ENCODE peak calls at places on chromosomes 13 and 19, in seven cellular contexts. R is CD8-positive, alpha-beta T cell; D is ovary; H is D721Med; B is PC-3; E is mesothelial cell of epicardium; N is progenitor cell of endocrine pancreas. Z is an unnamed sample.

GRCh38 chr13:65606622-65607021 is 1623.5 kb downstream of the PCDH9 start:
- DNase-seq in D (no peak), H (no peak), E (no peak), B (peak), N (no peak), R (no peak), Z (no peak)

GRCh38 chr13:41428155-41428554 is 29.2 kb upstream of the RGCC start:
- DNase-seq in H (no peak), B (no peak), R (peak), N (no peak), E (no peak), D (no peak), Z (no peak)

GRCh38 chr19:29370276-29370675 is 155.5 kb upstream of the VSTM2B start:
- DNase-seq in B (no peak), H (no peak), N (no peak), E (no peak), D (no peak), R (no peak), Z (no peak)

GRCh38 chr19:49570997-49571676 is 9.2 kb downstream of the NOSIP start:
- DNase-seq in E (no peak), B (peak), R (no peak), N (no peak), H (no peak), D (no peak), Z (no peak)

GRCh38 chr13:111187879-111188643 is 73.0 kb downstream of the ARHGEF7 start:
- DNase-seq in E (no peak), R (no peak), H (no peak), N (no peak), B (peak), D (no peak), Z (no peak)

GRCh38 chr13:53013113-53013512 is 15.5 kb upstream of the OLFM4 start:
- DNase-seq in N (no peak), H (no peak), E (no peak), R (no peak), B (no peak), D (no peak), Z (no peak)

GRCh38 chr19:56111601-56112312 is 9.3 kb downstream of the ZNF787 start:
- DNase-seq in B (no peak), H (no peak), N (no peak), E (no peak), D (no peak), R (no peak), Z (peak)

GRCh38 chr13:20383058-20383457 is 142.6 kb downstream of the CRYL1 start:
- DNase-seq in N (no peak), H (no peak), E (no peak), B (no peak), D (no peak), R (no peak), Z (no peak)

GRCh38 chr19:48378194-48378570 is 13.2 kb downstream of the KDELR1 start:
- DNase-seq in B (no peak), E (no peak), D (no peak), N (no peak), H (no peak), R (no peak), Z (no peak)

GRCh38 chr19:46000497-46001246 is 5.4 kb downstream of the CCDC61 start:
- DNase-seq in D (no peak), E (no peak), N (no peak), B (no peak), R (peak), H (peak), Z (peak)

GRCh38 chr19:16509141-16510061 is 13.2 kb downstream of the C19orf44 start:
- DNase-seq in R (no peak), E (no peak), N (no peak), B (no peak), H (no peak), D (no peak), Z (no peak)

GRCh38 chr19:50330365-50331078 is 1.3 kb upstream of the KCNC3 start:
- DNase-seq in D (peak), E (peak), H (peak), B (peak), N (peak), R (peak), Z (peak)

GRCh38 chr19:53432088-53432661 is 391 bp downstream of the ZNF761 start:
- DNase-seq in R (no peak), E (peak), D (peak), B (peak), N (peak), H (no peak), Z (no peak)

GRCh38 chr19:38265213-38265861 is 964 bp downstream of the SPINT2 start:
- DNase-seq in N (no peak), H (no peak), E (no peak), R (no peak), D (peak), B (peak), Z (peak)

GRCh38 chr19:485583-486236 is 10.6 kb upstream of the MADCAM1 start:
- DNase-seq in N (no peak), D (no peak), B (no peak), E (no peak), R (no peak), H (peak), Z (no peak)

GRCh38 chr13:48233886-48234488 is 981 bp downstream of the ITM2B start:
- DNase-seq in H (no peak), R (no peak), D (peak), B (peak), N (no peak), E (no peak), Z (no peak)

GRCh38 chr13:106096661-106097092 is 438.8 kb downstream of the EFNB2 start:
- DNase-seq in R (no peak), N (no peak), D (no peak), E (no peak), B (peak), H (no peak), Z (no peak)

GRCh38 chr13:98539655-98540054 is 37.3 kb downstream of the STK24 start:
- DNase-seq in H (no peak), E (no peak), B (no peak), N (no peak), D (no peak), R (no peak), Z (no peak)

GRCh38 chr13:42107006-42107405 is 58.6 kb downstream of the DGKH start:
- DNase-seq in R (no peak), B (peak), E (no peak), N (no peak), D (no peak), H (no peak), Z (no peak)

GRCh38 chr19:3547301-3547731 is 8.3 kb downstream of the TEKTIP1 start:
- DNase-seq in D (no peak), N (no peak), E (no peak), H (no peak), B (peak), R (no peak), Z (no peak)
- TF ChIP-seq CTCF in D (no peak), N (peak), E (peak), H (peak), B (peak), R (peak), Z (no peak)

GRCh38 chr19:8065489-8066261 is 13.1 kb downstream of the CCL25 start:
- DNase-seq in R (no peak), E (no peak), N (no peak), H (peak), D (no peak), B (no peak), Z (no peak)

GRCh38 chr19:8064866-8065486 is 12.4 kb downstream of the CCL25 start:
- DNase-seq in E (no peak), B (no peak), D (no peak), N (no peak), R (no peak), H (no peak), Z (no peak)

GRCh38 chr19:8071912-8072311 is 19.4 kb downstream of the CCL25 start:
- DNase-seq in H (no peak), B (no peak), R (no peak), D (no peak), E (no peak), N (no peak), Z (no peak)

GRCh38 chr19:8074501-8074900 is 21.9 kb downstream of the CCL25 start:
- DNase-seq in H (no peak), N (no peak), R (no peak), D (no peak), E (no peak), B (no peak), Z (no peak)

GRCh38 chr19:8069116-8069973 is 16.8 kb downstream of the CCL25 start:
- DNase-seq in N (no peak), D (no peak), E (no peak), B (peak), R (no peak), H (no peak), Z (no peak)
- TF ChIP-seq CTCF in N (peak), D (no peak), E (peak), B (peak), R (peak), H (peak), Z (no peak)

DNA sequence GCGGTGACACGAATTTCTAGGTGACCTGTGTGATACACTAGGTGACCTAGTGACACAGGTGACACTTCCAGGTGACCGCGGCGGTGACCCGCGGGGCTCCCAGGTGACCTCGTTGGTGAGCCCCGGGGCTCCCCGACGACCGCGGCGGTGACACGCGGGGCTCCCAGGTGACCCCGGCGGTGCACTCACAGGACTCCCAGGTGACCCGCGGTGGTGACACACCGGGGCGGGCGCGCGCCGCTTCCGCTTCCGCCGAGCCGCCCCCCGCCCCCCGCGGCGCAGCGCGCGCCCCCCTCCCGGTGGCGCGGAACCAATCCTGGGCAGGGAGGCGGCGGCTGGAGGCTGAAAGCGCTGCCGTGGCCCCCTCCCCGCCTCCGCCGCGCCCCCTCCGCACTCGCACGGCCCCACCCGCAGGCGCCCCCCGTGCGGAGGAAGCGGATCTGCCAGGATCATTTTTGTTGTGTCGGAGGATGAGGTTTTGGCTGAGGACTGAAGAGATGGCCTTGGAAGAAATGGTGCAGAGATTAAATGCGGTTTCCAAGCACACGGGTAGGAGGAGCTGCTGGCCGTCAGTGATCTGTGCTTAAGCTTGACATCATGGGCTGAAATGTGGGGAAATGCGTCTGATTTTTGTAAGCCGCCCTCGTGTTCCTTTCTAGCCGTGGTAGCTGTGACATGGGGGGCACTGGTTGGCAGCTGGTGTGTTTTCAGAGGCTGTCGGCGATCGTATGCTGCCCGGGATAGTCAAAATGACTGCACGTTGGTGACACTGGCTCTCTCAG is at the start of gene MCF2L:
- DNase-seq in E (no peak), D (peak), B (peak), R (peak), N (no peak), H (peak), Z (peak)
- TF ChIP-seq CTCF in E (no peak), D (no peak), B (peak), R (no peak), N (peak), H (no peak), Z (no peak)

GRCh38 chr19:30733826-30734550 is 361.8 kb downstream of the ZNF536 start:
- DNase-seq in D (peak), B (no peak), N (no peak), H (no peak), E (no peak), R (no peak), Z (no peak)
- TF ChIP-seq CTCF in D (no peak), B (no peak), N (no peak), H (peak), E (no peak), R (no peak), Z (no peak)